ENCODE peak calls at places on chromosome X, in five cellular contexts. One of them, this sample, is unnamed.

GRCh38 chrX:119989905-119990408 is 46.4 kb upstream of the NKAP start:
- DNase-seq in A549: no peak
- DNase-seq in endothelial cell of umbilical vein: no peak
- DNase-seq in HCT116: no peak
- DNase-seq in hepatocyte: no peak
- DNase-seq in this sample: no peak

GRCh38 chrX:47171996-47172395 is 21.6 kb upstream of the UBA1 start:
- DNase-seq in A549: no peak
- DNase-seq in endothelial cell of umbilical vein: no peak
- DNase-seq in HCT116: no peak
- DNase-seq in hepatocyte: no peak
- DNase-seq in this sample: no peak

GRCh38 chrX:2696698-2697215 is 5.7 kb downstream of the CD99 start:
- DNase-seq in A549: no peak
- DNase-seq in endothelial cell of umbilical vein: peak; percentile 96
- DNase-seq in HCT116: no peak
- DNase-seq in hepatocyte: no peak
- DNase-seq in this sample: no peak

GRCh38 chrX:154430916-154431315 is 2.4 kb downstream of the ATP6AP1 start:
- DNase-seq in A549: no peak
- DNase-seq in endothelial cell of umbilical vein: no peak
- DNase-seq in HCT116: no peak
- DNase-seq in hepatocyte: no peak
- DNase-seq in this sample: no peak

GRCh38 chrX:42691196-42691595 is 86.8 kb downstream of the PPP1R2C start:
- DNase-seq in A549: no peak
- DNase-seq in endothelial cell of umbilical vein: no peak
- DNase-seq in HCT116: no peak
- DNase-seq in hepatocyte: no peak
- DNase-seq in this sample: no peak

GRCh38 chrX:110914281-110914680 is 118.7 kb upstream of the CHRDL1 start:
- DNase-seq in A549: no peak
- DNase-seq in endothelial cell of umbilical vein: no peak
- DNase-seq in HCT116: no peak
- DNase-seq in hepatocyte: no peak
- DNase-seq in this sample: no peak

GRCh38 chrX:150983526-150984163 is 510 bp downstream of the HMGB3 start:
- DNase-seq in A549: no peak
- DNase-seq in endothelial cell of umbilical vein: peak; percentile 1
- DNase-seq in HCT116: no peak
- DNase-seq in hepatocyte: peak; percentile 25
- DNase-seq in this sample: no peak

GRCh38 chrX:12999422-12999821 is 24.5 kb downstream of the TMSB4X start:
- DNase-seq in A549: no peak
- DNase-seq in endothelial cell of umbilical vein: no peak
- DNase-seq in HCT116: no peak
- DNase-seq in hepatocyte: no peak
- DNase-seq in this sample: no peak

GRCh38 chrX:134804779-134805178 is 146.5 kb upstream of the PLAC1 start:
- DNase-seq in A549: no peak
- DNase-seq in endothelial cell of umbilical vein: no peak
- DNase-seq in HCT116: no peak
- DNase-seq in hepatocyte: no peak
- DNase-seq in this sample: no peak

GRCh38 chrX:134803060-134803459 is 144.8 kb upstream of the PLAC1 start:
- DNase-seq in A549: no peak
- DNase-seq in endothelial cell of umbilical vein: no peak
- DNase-seq in HCT116: no peak
- DNase-seq in hepatocyte: no peak
- DNase-seq in this sample: no peak

GRCh38 chrX:134803551-134804183 is 145.4 kb upstream of the PLAC1 start:
- DNase-seq in A549: no peak
- DNase-seq in endothelial cell of umbilical vein: no peak
- DNase-seq in HCT116: no peak
- DNase-seq in hepatocyte: no peak
- DNase-seq in this sample: no peak

GRCh38 chrX:134798472-134798871 is 140.2 kb upstream of the PLAC1 start:
- DNase-seq in A549: no peak
- DNase-seq in endothelial cell of umbilical vein: no peak
- DNase-seq in HCT116: no peak
- DNase-seq in hepatocyte: no peak
- DNase-seq in this sample: no peak

GRCh38 chrX:134801267-134801666 is 143.0 kb upstream of the PLAC1 start:
- DNase-seq in A549: no peak
- DNase-seq in endothelial cell of umbilical vein: peak; percentile 75
- DNase-seq in HCT116: no peak
- DNase-seq in hepatocyte: no peak
- DNase-seq in this sample: no peak
- H3K4me2 ChIP-seq in A549: peak overlapping the region; percentile 32
- H3K4me2 ChIP-seq in endothelial cell of umbilical vein: peak overlapping the region; percentile 8
- H3K4me2 ChIP-seq in HCT116: peak overlapping the region; percentile 51
- H3K4me2 ChIP-seq in hepatocyte: no peak overlapping the region
- H3K4me2 ChIP-seq in this sample: no peak overlapping the region

GRCh38 chrX:54825716-54826428 is 18.3 kb downstream of the MAGED2 start:
- DNase-seq in A549: no peak
- DNase-seq in endothelial cell of umbilical vein: no peak
- DNase-seq in HCT116: no peak
- DNase-seq in hepatocyte: no peak
- DNase-seq in this sample: peak; percentile 9
- H3K27ac ChIP-seq in A549: no peak overlapping the region
- H3K27ac ChIP-seq in endothelial cell of umbilical vein: no peak overlapping the region
- H3K27ac ChIP-seq in HCT116: no peak overlapping the region
- H3K27ac ChIP-seq in hepatocyte: no peak overlapping the region
- H3K27ac ChIP-seq in this sample: no peak overlapping the region

GRCh38 chrX:44903842-44904530 is 31.0 kb downstream of the KDM6A start:
- DNase-seq in A549: no peak
- DNase-seq in endothelial cell of umbilical vein: no peak
- DNase-seq in HCT116: no peak
- DNase-seq in hepatocyte: no peak
- DNase-seq in this sample: no peak

GRCh38 chrX:44904542-44905115 is 31.6 kb downstream of the KDM6A start:
- DNase-seq in A549: no peak
- DNase-seq in endothelial cell of umbilical vein: no peak
- DNase-seq in HCT116: no peak
- DNase-seq in hepatocyte: no peak
- DNase-seq in this sample: no peak

GRCh38 chrX:44906542-44906941 is 33.6 kb downstream of the KDM6A start:
- DNase-seq in A549: no peak
- DNase-seq in endothelial cell of umbilical vein: no peak
- DNase-seq in HCT116: no peak
- DNase-seq in hepatocyte: no peak
- DNase-seq in this sample: no peak

GRCh38 chrX:44908198-44908597 is 35.2 kb downstream of the KDM6A start:
- DNase-seq in A549: no peak
- DNase-seq in endothelial cell of umbilical vein: no peak
- DNase-seq in HCT116: no peak
- DNase-seq in hepatocyte: no peak
- DNase-seq in this sample: no peak

DNA sequence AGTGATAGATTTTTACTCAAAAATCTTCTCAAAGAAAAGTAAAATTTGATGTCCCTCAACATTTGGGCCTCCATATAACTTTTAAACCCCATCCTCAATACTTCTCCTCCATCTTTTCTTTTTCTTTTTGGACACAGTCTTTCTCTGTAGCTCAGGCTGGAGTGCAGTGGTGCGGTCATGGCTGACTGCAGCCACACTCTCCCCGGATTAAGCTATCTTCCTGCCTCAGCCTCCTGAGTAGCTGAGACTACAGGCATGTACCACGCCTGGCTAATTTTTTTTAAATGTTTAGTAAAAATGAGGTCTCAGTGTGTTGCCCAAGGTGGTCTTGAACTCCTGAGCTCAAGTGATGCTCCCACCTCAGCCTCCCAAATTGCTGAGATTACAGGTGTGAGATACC is 33.1 kb downstream of the KDM6A start:
- DNase-seq in A549: no peak
- DNase-seq in endothelial cell of umbilical vein: no peak
- DNase-seq in HCT116: no peak
- DNase-seq in hepatocyte: no peak
- DNase-seq in this sample: no peak
- H3K4me2 ChIP-seq in A549: no peak overlapping the region
- H3K4me2 ChIP-seq in endothelial cell of umbilical vein: no peak overlapping the region
- H3K4me2 ChIP-seq in HCT116: no peak overlapping the region
- H3K4me2 ChIP-seq in hepatocyte: no peak overlapping the region
- H3K4me2 ChIP-seq in this sample: no peak overlapping the region

GRCh38 chrX:63657821-63658220 is 127.2 kb downstream of the ARHGEF9 start:
- DNase-seq in A549: no peak
- DNase-seq in endothelial cell of umbilical vein: no peak
- DNase-seq in HCT116: peak; percentile 0
- DNase-seq in hepatocyte: no peak
- DNase-seq in this sample: no peak

GRCh38 chrX:63656871-63657580 is 128.0 kb downstream of the ARHGEF9 start:
- DNase-seq in A549: no peak
- DNase-seq in endothelial cell of umbilical vein: no peak
- DNase-seq in HCT116: no peak
- DNase-seq in hepatocyte: no peak
- DNase-seq in this sample: no peak

GRCh38 chrX:63661676-63662075 is 123.3 kb downstream of the ARHGEF9 start:
- DNase-seq in A549: no peak
- DNase-seq in endothelial cell of umbilical vein: no peak
- DNase-seq in HCT116: no peak
- DNase-seq in hepatocyte: no peak
- DNase-seq in this sample: no peak

GRCh38 chrX:63664083-63664482 is 120.9 kb downstream of the ARHGEF9 start:
- DNase-seq in A549: no peak
- DNase-seq in endothelial cell of umbilical vein: no peak
- DNase-seq in HCT116: no peak
- DNase-seq in hepatocyte: no peak
- DNase-seq in this sample: no peak

GRCh38 chrX:63658920-63659319 is 126.1 kb downstream of the ARHGEF9 start:
- DNase-seq in A549: no peak
- DNase-seq in endothelial cell of umbilical vein: no peak
- DNase-seq in HCT116: no peak
- DNase-seq in hepatocyte: no peak
- DNase-seq in this sample: no peak
- H3K27ac ChIP-seq in A549: no peak overlapping the region
- H3K27ac ChIP-seq in endothelial cell of umbilical vein: no peak overlapping the region
- H3K27ac ChIP-seq in HCT116: no peak overlapping the region
- H3K27ac ChIP-seq in hepatocyte: no peak overlapping the region
- H3K27ac ChIP-seq in this sample: no peak overlapping the region

GRCh38 chrX:71285929-71286328 is 2.5 kb downstream of the NONO start:
- DNase-seq in A549: no peak
- DNase-seq in endothelial cell of umbilical vein: no peak
- DNase-seq in HCT116: no peak
- DNase-seq in hepatocyte: no peak
- DNase-seq in this sample: no peak
- H3K4me2 ChIP-seq in A549: peak overlapping the region; percentile 95
- H3K4me2 ChIP-seq in endothelial cell of umbilical vein: peak overlapping the region; percentile 97
- H3K4me2 ChIP-seq in HCT116: peak overlapping the region; percentile 75
- H3K4me2 ChIP-seq in hepatocyte: peak overlapping the region; percentile 77
- H3K4me2 ChIP-seq in this sample: peak overlapping the region; percentile 69

DNA sequence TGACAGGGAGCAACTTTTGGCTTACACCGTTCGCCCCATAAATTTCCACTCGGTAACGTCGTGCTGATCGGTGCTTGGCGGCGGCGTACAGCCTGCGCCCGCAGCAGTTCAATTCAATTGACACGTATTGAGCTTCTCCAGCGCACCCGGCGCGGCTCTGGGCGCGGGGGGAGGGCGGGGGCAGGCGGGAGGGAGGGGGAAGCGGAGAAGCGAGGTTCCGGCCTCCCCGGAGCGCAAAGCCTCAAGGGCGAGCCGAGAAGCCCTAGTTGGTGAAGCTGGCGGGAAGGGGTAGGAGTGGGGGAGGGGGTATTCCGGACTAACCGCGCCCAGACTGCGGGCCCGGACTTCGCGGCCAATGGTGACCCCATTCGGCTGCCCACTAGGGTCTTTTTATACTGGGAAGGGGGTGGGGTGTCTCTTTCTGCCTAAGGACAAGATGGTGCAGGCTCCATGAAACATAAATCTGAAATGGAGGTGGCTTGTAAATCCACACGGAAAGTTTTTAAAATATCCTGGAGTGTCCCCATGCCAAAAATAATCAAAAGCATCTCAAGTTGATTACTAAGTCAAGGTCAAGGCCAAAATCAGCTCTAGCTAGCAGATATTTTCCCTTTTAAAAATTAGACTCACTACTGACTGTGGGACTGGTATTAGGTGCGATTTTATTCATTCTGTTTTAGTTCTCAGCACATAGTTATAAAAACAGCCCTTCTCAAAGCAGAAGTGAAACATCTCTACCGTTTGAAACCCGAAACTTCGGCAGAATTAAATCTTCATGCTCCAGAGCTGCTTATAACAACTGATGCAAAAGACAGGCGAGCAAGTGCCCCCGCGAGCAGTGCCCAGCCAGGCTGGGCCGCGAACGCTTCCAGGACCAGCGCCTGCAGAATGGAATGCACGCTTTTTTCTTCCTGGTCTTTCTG is 1.5 kb upstream of the BCOR start:
- DNase-seq in A549: peak; percentile 28
- DNase-seq in endothelial cell of umbilical vein: no peak
- DNase-seq in HCT116: no peak
- DNase-seq in hepatocyte: peak; percentile 55
- DNase-seq in this sample: no peak
- H3K27ac ChIP-seq in A549: peak overlapping the region; percentile 98
- H3K27ac ChIP-seq in endothelial cell of umbilical vein: no peak overlapping the region
- H3K27ac ChIP-seq in HCT116: peak overlapping the region; percentile 90
- H3K27ac ChIP-seq in hepatocyte: peak overlapping the region; percentile 88
- H3K27ac ChIP-seq in this sample: no peak overlapping the region